ENCODE peak calls at places on chromosomes 4 and X, in eight cellular contexts. One of them, this sample, is unnamed.
A peak's percentile ranks its signal among the peaks of the same experiment; 100 is the strongest.

GRCh38 chrX:28108186-28108945 is 127.1 kb upstream of the DCAF8L1 start:
- DNase-seq in gastrocnemius medialis: no peak
- DNase-seq in ovary: no peak
- DNase-seq in heart left ventricle: no peak
- DNase-seq in left ventricle myocardium inferior: no peak
- DNase-seq in hepatocyte: no peak
- DNase-seq in K562: no peak
- DNase-seq in neuronal stem cell: no peak
- DNase-seq in this sample: no peak

GRCh38 chr4:185624248-185624568 is 88.9 kb upstream of the PDLIM3 start:
- DNase-seq in gastrocnemius medialis: no peak
- DNase-seq in neuronal stem cell: no peak
- DNase-seq in left ventricle myocardium inferior: peak; percentile 47
- DNase-seq in hepatocyte: no peak
- DNase-seq in K562: no peak
- DNase-seq in ovary: no peak
- DNase-seq in heart left ventricle: no peak
- DNase-seq in this sample: no peak

GRCh38 chr4:173274744-173275143 is 59.4 kb downstream of the HMGB2 start:
- DNase-seq in K562: no peak
- DNase-seq in neuronal stem cell: no peak
- DNase-seq in hepatocyte: no peak
- DNase-seq in ovary: no peak
- DNase-seq in left ventricle myocardium inferior: no peak
- DNase-seq in gastrocnemius medialis: no peak
- DNase-seq in heart left ventricle: no peak
- DNase-seq in this sample: no peak

GRCh38 chr4:119690871-119691270 is 62.3 kb upstream of the PDE5A start:
- DNase-seq in left ventricle myocardium inferior: no peak
- DNase-seq in hepatocyte: no peak
- DNase-seq in heart left ventricle: no peak
- DNase-seq in K562: no peak
- DNase-seq in ovary: no peak
- DNase-seq in neuronal stem cell: no peak
- DNase-seq in gastrocnemius medialis: no peak
- DNase-seq in this sample: no peak

GRCh38 chrX:50941638-50942037 is 31.1 kb downstream of the BMP15 start:
- DNase-seq in gastrocnemius medialis: no peak
- DNase-seq in K562: no peak
- DNase-seq in ovary: no peak
- DNase-seq in hepatocyte: peak; percentile 5
- DNase-seq in heart left ventricle: no peak
- DNase-seq in neuronal stem cell: no peak
- DNase-seq in left ventricle myocardium inferior: no peak
- DNase-seq in this sample: no peak

GRCh38 chr4:162921178-162921785 is 245.4 kb downstream of the NAF1 start:
- DNase-seq in gastrocnemius medialis: no peak
- DNase-seq in ovary: no peak
- DNase-seq in heart left ventricle: no peak
- DNase-seq in hepatocyte: no peak
- DNase-seq in left ventricle myocardium inferior: no peak
- DNase-seq in K562: no peak
- DNase-seq in neuronal stem cell: no peak
- DNase-seq in this sample: no peak

GRCh38 chrX:151697537-151697936 is 2.3 kb downstream of the PRRG3 start:
- DNase-seq in ovary: no peak
- DNase-seq in left ventricle myocardium inferior: no peak
- DNase-seq in gastrocnemius medialis: no peak
- DNase-seq in K562: no peak
- DNase-seq in heart left ventricle: no peak
- DNase-seq in neuronal stem cell: no peak
- DNase-seq in hepatocyte: peak; percentile 36
- DNase-seq in this sample: no peak

GRCh38 chr4:150164055-150164454 is 85.8 kb downstream of the DCLK2 start:
- DNase-seq in left ventricle myocardium inferior: peak; percentile 63
- DNase-seq in gastrocnemius medialis: no peak
- DNase-seq in ovary: no peak
- DNase-seq in neuronal stem cell: no peak
- DNase-seq in K562: no peak
- DNase-seq in hepatocyte: no peak
- DNase-seq in heart left ventricle: peak; percentile 69
- DNase-seq in this sample: no peak

GRCh38 chr4:86050516-86050915 is 309.3 kb downstream of the MAPK10 start:
- DNase-seq in ovary: no peak
- DNase-seq in hepatocyte: no peak
- DNase-seq in neuronal stem cell: no peak
- DNase-seq in gastrocnemius medialis: no peak
- DNase-seq in K562: no peak
- DNase-seq in heart left ventricle: no peak
- DNase-seq in left ventricle myocardium inferior: no peak
- DNase-seq in this sample: no peak

GRCh38 chr4:125703443-125703842 is 388.7 kb downstream of the FAT4 start:
- DNase-seq in ovary: no peak
- DNase-seq in left ventricle myocardium inferior: no peak
- DNase-seq in hepatocyte: peak; percentile 48
- DNase-seq in gastrocnemius medialis: no peak
- DNase-seq in heart left ventricle: no peak
- DNase-seq in K562: no peak
- DNase-seq in neuronal stem cell: no peak
- DNase-seq in this sample: no peak

GRCh38 chr4:131978120-131978519 is 1171.0 kb upstream of the PCDH10 start:
- DNase-seq in hepatocyte: no peak
- DNase-seq in ovary: no peak
- DNase-seq in neuronal stem cell: no peak
- DNase-seq in left ventricle myocardium inferior: no peak
- DNase-seq in heart left ventricle: no peak
- DNase-seq in K562: no peak
- DNase-seq in gastrocnemius medialis: no peak
- DNase-seq in this sample: no peak

GRCh38 chr4:169659736-169660670 is 39.6 kb downstream of the CLCN3 start:
- DNase-seq in ovary: peak; percentile 55
- DNase-seq in gastrocnemius medialis: peak; percentile 67
- DNase-seq in K562: peak; percentile 85
- DNase-seq in hepatocyte: peak; percentile 96
- DNase-seq in neuronal stem cell: peak; percentile 77
- DNase-seq in left ventricle myocardium inferior: no peak
- DNase-seq in heart left ventricle: peak; percentile 86
- DNase-seq in this sample: peak; percentile 33

GRCh38 chr4:1768367-1769034 is 24.6 kb upstream of the FGFR3 start:
- DNase-seq in neuronal stem cell: no peak
- DNase-seq in gastrocnemius medialis: no peak
- DNase-seq in ovary: no peak
- DNase-seq in left ventricle myocardium inferior: no peak
- DNase-seq in hepatocyte: peak; percentile 73
- DNase-seq in heart left ventricle: no peak
- DNase-seq in K562: no peak
- DNase-seq in this sample: no peak

GRCh38 chr4:1767770-1768366 is 25.2 kb upstream of the FGFR3 start:
- DNase-seq in K562: peak; percentile 90
- DNase-seq in hepatocyte: peak; percentile 87
- DNase-seq in ovary: no peak
- DNase-seq in gastrocnemius medialis: no peak
- DNase-seq in left ventricle myocardium inferior: no peak
- DNase-seq in neuronal stem cell: no peak
- DNase-seq in heart left ventricle: no peak
- DNase-seq in this sample: no peak

GRCh38 chr4:1766336-1767057 is 26.6 kb upstream of the FGFR3 start:
- DNase-seq in ovary: no peak
- DNase-seq in K562: peak; percentile 50
- DNase-seq in neuronal stem cell: peak; percentile 62
- DNase-seq in left ventricle myocardium inferior: no peak
- DNase-seq in hepatocyte: peak; percentile 69
- DNase-seq in heart left ventricle: no peak
- DNase-seq in gastrocnemius medialis: no peak
- DNase-seq in this sample: no peak

GRCh38 chr4:1765409-1766335 is 27.4 kb upstream of the FGFR3 start:
- DNase-seq in K562: no peak
- DNase-seq in heart left ventricle: no peak
- DNase-seq in ovary: no peak
- DNase-seq in left ventricle myocardium inferior: no peak
- DNase-seq in gastrocnemius medialis: no peak
- DNase-seq in hepatocyte: no peak
- DNase-seq in neuronal stem cell: no peak
- DNase-seq in this sample: no peak

DNA sequence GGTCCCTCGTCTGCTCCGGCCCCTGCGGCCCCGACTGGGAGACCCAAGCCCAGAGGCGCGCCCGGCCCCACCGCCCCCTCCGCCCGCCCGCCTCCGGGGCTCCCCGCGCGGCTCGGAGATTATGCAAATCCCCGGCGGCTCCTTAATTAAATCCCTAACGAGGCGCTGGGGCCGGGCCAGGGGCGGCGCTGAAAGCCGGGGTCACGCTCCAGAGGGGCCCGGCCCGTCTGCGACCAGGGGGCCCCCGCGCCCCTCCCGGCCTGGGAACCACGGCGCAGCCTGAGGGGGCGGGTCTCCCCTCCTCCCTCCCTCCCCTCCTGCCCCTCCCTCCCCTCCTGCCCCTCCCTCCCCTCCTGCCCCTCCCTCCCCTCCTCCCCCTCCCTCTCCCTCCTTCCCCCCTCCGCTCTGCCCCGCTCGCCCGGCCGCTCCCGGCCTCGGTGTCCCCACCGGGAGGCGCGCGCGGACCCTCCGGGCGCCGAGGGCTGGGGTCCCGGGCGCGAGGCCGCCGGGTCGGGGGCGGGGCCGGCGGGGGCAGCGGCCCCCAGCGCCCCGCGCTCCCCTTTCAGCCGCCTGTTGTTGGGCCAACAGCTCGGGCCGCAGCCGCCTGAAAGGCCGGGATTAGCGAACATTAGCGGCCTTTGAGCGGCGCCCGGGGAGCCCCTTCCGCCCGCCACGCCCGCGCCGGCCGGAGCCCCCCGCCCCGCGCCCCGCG is 25.9 kb upstream of the FGFR3 start:
- DNase-seq in neuronal stem cell: peak; percentile 83
- DNase-seq in left ventricle myocardium inferior: no peak
- DNase-seq in hepatocyte: peak; percentile 84
- DNase-seq in ovary: no peak
- DNase-seq in heart left ventricle: no peak
- DNase-seq in K562: peak; percentile 80
- DNase-seq in gastrocnemius medialis: no peak
- DNase-seq in this sample: no peak
- H3K4me3 ChIP-seq in neuronal stem cell: peak overlapping the region; percentile 47
- H3K4me3 ChIP-seq in left ventricle myocardium inferior: peak overlapping the region; percentile 66
- H3K4me3 ChIP-seq in hepatocyte: peak overlapping the region; percentile 16
- H3K4me3 ChIP-seq in ovary: peak overlapping the region; percentile 24
- H3K4me3 ChIP-seq in heart left ventricle: no peak overlapping the region
- H3K4me3 ChIP-seq in K562: peak overlapping the region; percentile 37
- H3K4me3 ChIP-seq in gastrocnemius medialis: peak overlapping the region; percentile 42
- H3K4me3 ChIP-seq in this sample: peak overlapping the region; percentile 53

GRCh38 chr4:15013585-15013984 is 11.3 kb downstream of the CPEB2 start:
- DNase-seq in K562: no peak
- DNase-seq in heart left ventricle: no peak
- DNase-seq in left ventricle myocardium inferior: no peak
- DNase-seq in ovary: no peak
- DNase-seq in neuronal stem cell: no peak
- DNase-seq in hepatocyte: no peak
- DNase-seq in gastrocnemius medialis: no peak
- DNase-seq in this sample: no peak

GRCh38 chr4:15011166-15011565 is 8.9 kb downstream of the CPEB2 start:
- DNase-seq in heart left ventricle: no peak
- DNase-seq in left ventricle myocardium inferior: no peak
- DNase-seq in neuronal stem cell: no peak
- DNase-seq in gastrocnemius medialis: no peak
- DNase-seq in K562: no peak
- DNase-seq in ovary: no peak
- DNase-seq in hepatocyte: no peak
- DNase-seq in this sample: no peak

GRCh38 chr4:15010038-15010585 is 7.8 kb downstream of the CPEB2 start:
- DNase-seq in ovary: no peak
- DNase-seq in K562: no peak
- DNase-seq in hepatocyte: no peak
- DNase-seq in left ventricle myocardium inferior: no peak
- DNase-seq in heart left ventricle: no peak
- DNase-seq in gastrocnemius medialis: no peak
- DNase-seq in neuronal stem cell: no peak
- DNase-seq in this sample: no peak

GRCh38 chr4:15015170-15015569 is 12.9 kb downstream of the CPEB2 start:
- DNase-seq in hepatocyte: no peak
- DNase-seq in heart left ventricle: no peak
- DNase-seq in gastrocnemius medialis: no peak
- DNase-seq in neuronal stem cell: no peak
- DNase-seq in left ventricle myocardium inferior: no peak
- DNase-seq in K562: no peak
- DNase-seq in ovary: no peak
- DNase-seq in this sample: no peak

DNA sequence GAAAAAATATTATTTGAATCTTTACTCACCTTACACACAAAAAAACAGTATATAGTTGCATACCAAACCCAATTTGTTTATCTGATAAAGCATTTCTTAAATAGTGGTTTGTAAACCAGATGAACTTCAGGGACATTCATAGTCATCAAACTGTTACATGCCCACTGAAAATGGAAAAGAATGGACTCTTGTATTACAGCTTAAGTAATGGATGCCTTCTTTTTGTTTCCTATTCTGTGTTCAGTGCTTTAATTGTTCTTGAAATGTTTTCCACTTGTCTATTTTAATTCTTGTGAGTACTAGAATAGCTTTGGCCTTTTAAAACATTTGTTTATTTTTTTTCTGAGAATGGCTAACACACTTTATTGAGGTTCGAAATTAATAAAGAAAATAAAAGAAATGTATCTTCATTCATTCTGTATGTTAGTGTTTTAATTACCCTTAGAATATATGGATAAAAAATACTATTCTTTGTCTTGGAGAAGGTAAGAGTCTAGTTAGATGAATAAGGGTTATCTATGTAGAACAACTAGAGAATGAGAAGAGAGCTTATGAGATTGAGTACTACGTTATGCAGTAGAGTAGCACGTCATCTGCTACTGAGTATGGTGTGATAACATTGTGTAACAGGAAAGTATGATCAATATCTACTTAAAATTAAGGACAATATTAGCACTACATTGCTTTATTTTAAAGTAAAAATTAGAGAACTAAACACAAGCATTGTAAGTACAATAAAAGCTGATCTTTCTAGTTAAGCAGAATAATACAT is 9.9 kb downstream of the CPEB2 start:
- DNase-seq in neuronal stem cell: no peak
- DNase-seq in hepatocyte: no peak
- DNase-seq in heart left ventricle: no peak
- DNase-seq in left ventricle myocardium inferior: no peak
- DNase-seq in ovary: no peak
- DNase-seq in K562: no peak
- DNase-seq in gastrocnemius medialis: no peak
- DNase-seq in this sample: no peak
- H3K27ac ChIP-seq in neuronal stem cell: no peak overlapping the region
- H3K27ac ChIP-seq in hepatocyte: no peak overlapping the region
- H3K27ac ChIP-seq in heart left ventricle: no peak overlapping the region
- H3K27ac ChIP-seq in left ventricle myocardium inferior: no peak overlapping the region
- H3K27ac ChIP-seq in ovary: no peak overlapping the region
- H3K27ac ChIP-seq in K562: no peak overlapping the region
- H3K27ac ChIP-seq in gastrocnemius medialis: no peak overlapping the region
- H3K27ac ChIP-seq in this sample: no peak overlapping the region

GRCh38 chrX:139883984-139884383 is 48.9 kb downstream of the ATP11C start:
- DNase-seq in neuronal stem cell: no peak
- DNase-seq in heart left ventricle: no peak
- DNase-seq in K562: no peak
- DNase-seq in hepatocyte: no peak
- DNase-seq in gastrocnemius medialis: no peak
- DNase-seq in ovary: no peak
- DNase-seq in left ventricle myocardium inferior: no peak
- DNase-seq in this sample: no peak
- H3K27me3 ChIP-seq in neuronal stem cell: no peaks in the 10 kb centered on the region
- H3K27me3 ChIP-seq in heart left ventricle: no peaks in the 10 kb centered on the region
- H3K27me3 ChIP-seq in K562: no peaks in the 10 kb centered on the region
- H3K27me3 ChIP-seq in hepatocyte: no peaks in the 10 kb centered on the region
- H3K27me3 ChIP-seq in gastrocnemius medialis: no peaks in the 10 kb centered on the region
- H3K27me3 ChIP-seq in ovary: no peaks in the 10 kb centered on the region
- H3K27me3 ChIP-seq in left ventricle myocardium inferior: no peaks in the 10 kb centered on the region
- H3K27me3 ChIP-seq in this sample: no peaks in the 10 kb centered on the region

GRCh38 chrX:40083979-40084359 is 13.8 kb downstream of the BCOR start:
- DNase-seq in neuronal stem cell: no peak
- DNase-seq in ovary: no peak
- DNase-seq in hepatocyte: no peak
- DNase-seq in gastrocnemius medialis: no peak
- DNase-seq in left ventricle myocardium inferior: no peak
- DNase-seq in heart left ventricle: no peak
- DNase-seq in K562: no peak
- DNase-seq in this sample: no peak
- H3K4me3 ChIP-seq in neuronal stem cell: no peak overlapping the region
- H3K4me3 ChIP-seq in ovary: peak overlapping the region; percentile 37
- H3K4me3 ChIP-seq in hepatocyte: peak overlapping the region; percentile 34
- H3K4me3 ChIP-seq in gastrocnemius medialis: peak overlapping the region; percentile 52
- H3K4me3 ChIP-seq in left ventricle myocardium inferior: peak overlapping the region; percentile 61
- H3K4me3 ChIP-seq in heart left ventricle: no peak overlapping the region
- H3K4me3 ChIP-seq in K562: peak overlapping the region; percentile 15
- H3K4me3 ChIP-seq in this sample: peak overlapping the region; percentile 62

This sample was measured in psoas muscle.